ENCODE peak calls at places on chromosomes 11 and 22, in four cellular contexts. One of them, this sample, is unnamed. For H3K9me3, the result is how much of the 10 kb centered on the place peaks cover.

GRCh38 chr11:68224606-68225005 is 11.5 kb upstream of the KMT5B start:
- DNase-seq in body of pancreas: no peak
- DNase-seq in adrenal gland: no peak
- DNase-seq in sigmoid colon: no peak
- DNase-seq in this sample: no peak

GRCh38 chr22:37991738-37992442 is 7.5 kb upstream of the SOX10 start:
- DNase-seq in body of pancreas: no peak
- DNase-seq in adrenal gland: no peak
- DNase-seq in sigmoid colon: no peak
- DNase-seq in this sample: no peak

GRCh38 chr22:33720166-33720878 is 200.0 kb downstream of the LARGE1 start:
- DNase-seq in body of pancreas: peak
- DNase-seq in adrenal gland: no peak
- DNase-seq in sigmoid colon: no peak
- DNase-seq in this sample: no peak

GRCh38 chr22:49992921-49993648 is 19.5 kb downstream of the IL17REL start:
- DNase-seq in body of pancreas: peak
- DNase-seq in adrenal gland: peak
- DNase-seq in sigmoid colon: peak
- DNase-seq in this sample: peak

GRCh38 chr11:5701184-5701583 is 11.6 kb downstream of the TRIM22 start:
- DNase-seq in body of pancreas: no peak
- DNase-seq in adrenal gland: no peak
- DNase-seq in sigmoid colon: no peak
- DNase-seq in this sample: no peak

GRCh38 chr22:20016734-20017621 is at the start of gene ARVCF:
- DNase-seq in body of pancreas: peak
- DNase-seq in adrenal gland: peak
- DNase-seq in sigmoid colon: peak
- DNase-seq in this sample: peak

GRCh38 chr11:71124127-71124526 is 128.2 kb downstream of the SHANK2 start:
- DNase-seq in body of pancreas: no peak
- DNase-seq in adrenal gland: no peak
- DNase-seq in sigmoid colon: no peak
- DNase-seq in this sample: no peak

GRCh38 chr22:36367066-36367465 is 20.7 kb downstream of the MYH9 start:
- DNase-seq in body of pancreas: no peak
- DNase-seq in adrenal gland: no peak
- DNase-seq in sigmoid colon: no peak
- DNase-seq in this sample: no peak

GRCh38 chr11:44733877-44734276 is 7.1 kb downstream of the TSPAN18 start:
- DNase-seq in body of pancreas: no peak
- DNase-seq in adrenal gland: no peak
- DNase-seq in sigmoid colon: no peak
- DNase-seq in this sample: no peak

GRCh38 chr11:61955031-61955415 is 4.9 kb downstream of the BEST1 start:
- DNase-seq in body of pancreas: no peak
- DNase-seq in adrenal gland: peak
- DNase-seq in sigmoid colon: peak
- DNase-seq in this sample: no peak

GRCh38 chr11:108788565-108789199 is 123.8 kb downstream of the DDX10 start:
- DNase-seq in body of pancreas: peak
- DNase-seq in adrenal gland: peak
- DNase-seq in sigmoid colon: no peak
- DNase-seq in this sample: no peak

GRCh38 chr22:47356433-47357011 is 594.1 kb downstream of the TBC1D22A start:
- DNase-seq in body of pancreas: no peak
- DNase-seq in adrenal gland: no peak
- DNase-seq in sigmoid colon: no peak
- DNase-seq in this sample: no peak

GRCh38 chr11:83881428-83881827 is 595.3 kb upstream of the CCDC90B start:
- DNase-seq in body of pancreas: no peak
- DNase-seq in adrenal gland: no peak
- DNase-seq in sigmoid colon: no peak
- DNase-seq in this sample: no peak

DNA sequence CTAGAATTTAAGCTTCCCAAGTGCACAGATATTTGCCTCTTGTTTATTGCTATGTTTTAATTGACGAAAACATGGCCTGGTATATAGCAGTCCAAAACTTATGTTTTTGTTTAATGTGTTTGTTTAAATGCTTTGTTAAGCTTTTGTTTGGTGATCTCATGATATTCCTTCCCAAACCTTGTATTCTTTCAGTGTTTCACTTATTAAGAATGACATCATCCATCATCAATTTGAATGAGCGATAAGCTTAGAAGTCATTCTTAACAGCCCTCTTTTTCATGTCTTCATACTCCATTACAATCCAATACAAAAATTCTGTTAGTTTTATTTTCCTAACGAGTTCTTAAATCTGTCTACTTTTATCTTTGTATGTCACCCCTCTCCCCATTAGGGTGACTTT is 206.0 kb downstream of the DYNC2H1 start:
- DNase-seq in body of pancreas: no peak
- DNase-seq in adrenal gland: no peak
- DNase-seq in sigmoid colon: no peak
- DNase-seq in this sample: no peak
- TF ChIP-seq POLR2A in body of pancreas: no peak
- TF ChIP-seq POLR2A in adrenal gland: no peak
- TF ChIP-seq POLR2A in sigmoid colon: no peak
- TF ChIP-seq POLR2A in this sample: no peak

GRCh38 chr11:2649400-2649799 is 50.4 kb downstream of the KCNQ1OT1 start:
- DNase-seq in body of pancreas: no peak
- DNase-seq in adrenal gland: no peak
- DNase-seq in sigmoid colon: no peak
- DNase-seq in this sample: no peak

GRCh38 chr11:2647953-2648352 is 51.8 kb downstream of the KCNQ1OT1 start:
- DNase-seq in body of pancreas: no peak
- DNase-seq in adrenal gland: no peak
- DNase-seq in sigmoid colon: no peak
- DNase-seq in this sample: no peak

GRCh38 chr11:2644844-2645778 is 54.7 kb downstream of the KCNQ1OT1 start:
- DNase-seq in body of pancreas: no peak
- DNase-seq in adrenal gland: no peak
- DNase-seq in sigmoid colon: no peak
- DNase-seq in this sample: no peak

GRCh38 chr11:2645779-2646118 is 54.0 kb downstream of the KCNQ1OT1 start:
- DNase-seq in body of pancreas: no peak
- DNase-seq in adrenal gland: no peak
- DNase-seq in sigmoid colon: no peak
- DNase-seq in this sample: no peak

GRCh38 chr11:2647167-2647566 is 52.6 kb downstream of the KCNQ1OT1 start:
- DNase-seq in body of pancreas: no peak
- DNase-seq in adrenal gland: no peak
- DNase-seq in sigmoid colon: no peak
- DNase-seq in this sample: no peak
- H3K9me3 ChIP-seq in body of pancreas: under half
- H3K9me3 ChIP-seq in adrenal gland: half or more
- H3K9me3 ChIP-seq in sigmoid colon: under half
- H3K9me3 ChIP-seq in this sample: under half

GRCh38 chr11:47451436-47451835 is 2.5 kb upstream of the RAPSN start:
- DNase-seq in body of pancreas: no peak
- DNase-seq in adrenal gland: no peak
- DNase-seq in sigmoid colon: no peak
- DNase-seq in this sample: no peak

GRCh38 chr11:47447906-47448305 is 1.0 kb downstream of the RAPSN start:
- DNase-seq in body of pancreas: no peak
- DNase-seq in adrenal gland: no peak
- DNase-seq in sigmoid colon: no peak
- DNase-seq in this sample: no peak

GRCh38 chr11:47449541-47449940 is 605 bp upstream of the RAPSN start:
- DNase-seq in body of pancreas: no peak
- DNase-seq in adrenal gland: no peak
- DNase-seq in sigmoid colon: no peak
- DNase-seq in this sample: no peak

GRCh38 chr11:47446833-47447232 is 2.1 kb downstream of the RAPSN start:
- DNase-seq in body of pancreas: no peak
- DNase-seq in adrenal gland: no peak
- DNase-seq in sigmoid colon: no peak
- DNase-seq in this sample: no peak

GRCh38 chr11:47448566-47449427 is at the start of gene RAPSN:
- DNase-seq in body of pancreas: peak
- DNase-seq in adrenal gland: peak
- DNase-seq in sigmoid colon: no peak
- DNase-seq in this sample: no peak
- TF ChIP-seq POLR2A in body of pancreas: no peak
- TF ChIP-seq POLR2A in adrenal gland: no peak
- TF ChIP-seq POLR2A in sigmoid colon: no peak
- TF ChIP-seq POLR2A in this sample: no peak

GRCh38 chr11:96694338-96694737 is 304.5 kb downstream of the JRKL start:
- DNase-seq in body of pancreas: no peak
- DNase-seq in adrenal gland: no peak
- DNase-seq in sigmoid colon: no peak
- DNase-seq in this sample: no peak

GRCh38 chr11:96696736-96697135 is 306.9 kb downstream of the JRKL start:
- DNase-seq in body of pancreas: no peak
- DNase-seq in adrenal gland: no peak
- DNase-seq in sigmoid colon: no peak
- DNase-seq in this sample: no peak
- H3K9me3 ChIP-seq in body of pancreas: under half
- H3K9me3 ChIP-seq in adrenal gland: under half
- H3K9me3 ChIP-seq in sigmoid colon: under half
- H3K9me3 ChIP-seq in this sample: under half